ENCODE peak calls at places on chromosomes 7 and 10, in ten cellular contexts. One of them, this sample, is unnamed.

GRCh38 chr10:121596668-121597503 is 1.4 kb downstream of the FGFR2 start:
- DNase-seq in AG04450: no peak
- DNase-seq in activated CD4-positive, alpha-beta T cell treated with anti-CD3 and anti-CD28 coated beads, Interleukin-2, amount 10 ng/mL, durations not matched to agents 7 days and 5 days: no peak
- DNase-seq in kidney tubule cell: peak
- DNase-seq in mesenteric fat pad: no peak
- DNase-seq in small intestine: peak
- DNase-seq in stimulated activated CD4-positive, alpha-beta T cell treated with anti-CD3 and anti-CD28 coated beads, TNF-alpha, amount 100 ng/mL, for 24 hours: no peak
- DNase-seq in keratinocyte: no peak
- DNase-seq in RPMI8226: peak
- DNase-seq in NCI-H1694: no peak
- DNase-seq in this sample: no peak

GRCh38 chr7:47801423-47801822 is 146.8 kb downstream of the PKD1L1 start:
- DNase-seq in AG04450: no peak
- DNase-seq in activated CD4-positive, alpha-beta T cell treated with anti-CD3 and anti-CD28 coated beads, Interleukin-2, amount 10 ng/mL, durations not matched to agents 7 days and 5 days: no peak
- DNase-seq in kidney tubule cell: no peak
- DNase-seq in mesenteric fat pad: no peak
- DNase-seq in small intestine: no peak
- DNase-seq in stimulated activated CD4-positive, alpha-beta T cell treated with anti-CD3 and anti-CD28 coated beads, TNF-alpha, amount 100 ng/mL, for 24 hours: no peak
- DNase-seq in keratinocyte: no peak
- DNase-seq in RPMI8226: no peak
- DNase-seq in NCI-H1694: peak
- DNase-seq in this sample: no peak

GRCh38 chr7:26374665-26375373 is 83.2 kb downstream of the SNX10 start:
- DNase-seq in AG04450: no peak
- DNase-seq in activated CD4-positive, alpha-beta T cell treated with anti-CD3 and anti-CD28 coated beads, Interleukin-2, amount 10 ng/mL, durations not matched to agents 7 days and 5 days: no peak
- DNase-seq in kidney tubule cell: no peak
- DNase-seq in mesenteric fat pad: no peak
- DNase-seq in small intestine: no peak
- DNase-seq in stimulated activated CD4-positive, alpha-beta T cell treated with anti-CD3 and anti-CD28 coated beads, TNF-alpha, amount 100 ng/mL, for 24 hours: no peak
- DNase-seq in keratinocyte: no peak
- DNase-seq in RPMI8226: no peak
- DNase-seq in NCI-H1694: no peak
- DNase-seq in this sample: no peak

GRCh38 chr10:131252586-131253276 is 58.8 kb downstream of the TCERG1L start:
- DNase-seq in AG04450: no peak
- DNase-seq in activated CD4-positive, alpha-beta T cell treated with anti-CD3 and anti-CD28 coated beads, Interleukin-2, amount 10 ng/mL, durations not matched to agents 7 days and 5 days: no peak
- DNase-seq in kidney tubule cell: no peak
- DNase-seq in mesenteric fat pad: no peak
- DNase-seq in small intestine: no peak
- DNase-seq in stimulated activated CD4-positive, alpha-beta T cell treated with anti-CD3 and anti-CD28 coated beads, TNF-alpha, amount 100 ng/mL, for 24 hours: no peak
- DNase-seq in keratinocyte: no peak
- DNase-seq in RPMI8226: no peak
- DNase-seq in NCI-H1694: no peak
- DNase-seq in this sample: no peak

GRCh38 chr7:157689269-157690057 is 352.7 kb downstream of the DNAJB6 start:
- DNase-seq in AG04450: no peak
- DNase-seq in activated CD4-positive, alpha-beta T cell treated with anti-CD3 and anti-CD28 coated beads, Interleukin-2, amount 10 ng/mL, durations not matched to agents 7 days and 5 days: no peak
- DNase-seq in kidney tubule cell: no peak
- DNase-seq in mesenteric fat pad: peak
- DNase-seq in small intestine: no peak
- DNase-seq in stimulated activated CD4-positive, alpha-beta T cell treated with anti-CD3 and anti-CD28 coated beads, TNF-alpha, amount 100 ng/mL, for 24 hours: no peak
- DNase-seq in keratinocyte: no peak
- DNase-seq in RPMI8226: no peak
- DNase-seq in NCI-H1694: no peak
- DNase-seq in this sample: no peak

GRCh38 chr10:70212879-70213278 is 20.4 kb downstream of the PPA1 start:
- DNase-seq in AG04450: no peak
- DNase-seq in activated CD4-positive, alpha-beta T cell treated with anti-CD3 and anti-CD28 coated beads, Interleukin-2, amount 10 ng/mL, durations not matched to agents 7 days and 5 days: no peak
- DNase-seq in kidney tubule cell: no peak
- DNase-seq in mesenteric fat pad: no peak
- DNase-seq in small intestine: no peak
- DNase-seq in stimulated activated CD4-positive, alpha-beta T cell treated with anti-CD3 and anti-CD28 coated beads, TNF-alpha, amount 100 ng/mL, for 24 hours: no peak
- DNase-seq in keratinocyte: no peak
- DNase-seq in RPMI8226: no peak
- DNase-seq in NCI-H1694: no peak
- DNase-seq in this sample: no peak

GRCh38 chr7:132783824-132784223 is 207.6 kb upstream of the PLXNA4 start:
- DNase-seq in AG04450: peak
- DNase-seq in activated CD4-positive, alpha-beta T cell treated with anti-CD3 and anti-CD28 coated beads, Interleukin-2, amount 10 ng/mL, durations not matched to agents 7 days and 5 days: no peak
- DNase-seq in kidney tubule cell: peak
- DNase-seq in mesenteric fat pad: no peak
- DNase-seq in small intestine: no peak
- DNase-seq in stimulated activated CD4-positive, alpha-beta T cell treated with anti-CD3 and anti-CD28 coated beads, TNF-alpha, amount 100 ng/mL, for 24 hours: no peak
- DNase-seq in keratinocyte: peak
- DNase-seq in RPMI8226: no peak
- DNase-seq in NCI-H1694: no peak
- DNase-seq in this sample: no peak

GRCh38 chr7:53245721-53246120 is 210.3 kb downstream of the POM121L12 start:
- DNase-seq in AG04450: no peak
- DNase-seq in activated CD4-positive, alpha-beta T cell treated with anti-CD3 and anti-CD28 coated beads, Interleukin-2, amount 10 ng/mL, durations not matched to agents 7 days and 5 days: no peak
- DNase-seq in kidney tubule cell: no peak
- DNase-seq in mesenteric fat pad: no peak
- DNase-seq in small intestine: no peak
- DNase-seq in stimulated activated CD4-positive, alpha-beta T cell treated with anti-CD3 and anti-CD28 coated beads, TNF-alpha, amount 100 ng/mL, for 24 hours: no peak
- DNase-seq in keratinocyte: no peak
- DNase-seq in RPMI8226: peak
- DNase-seq in NCI-H1694: no peak
- DNase-seq in this sample: no peak

GRCh38 chr7:18221377-18222290 is 194.0 kb upstream of the PRPS1L1 start:
- DNase-seq in AG04450: no peak
- DNase-seq in activated CD4-positive, alpha-beta T cell treated with anti-CD3 and anti-CD28 coated beads, Interleukin-2, amount 10 ng/mL, durations not matched to agents 7 days and 5 days: no peak
- DNase-seq in kidney tubule cell: no peak
- DNase-seq in mesenteric fat pad: no peak
- DNase-seq in small intestine: peak
- DNase-seq in stimulated activated CD4-positive, alpha-beta T cell treated with anti-CD3 and anti-CD28 coated beads, TNF-alpha, amount 100 ng/mL, for 24 hours: no peak
- DNase-seq in keratinocyte: no peak
- DNase-seq in RPMI8226: no peak
- DNase-seq in NCI-H1694: no peak
- DNase-seq in this sample: no peak

GRCh38 chr10:121927361-121927840 is 430 bp downstream of the ATE1 start:
- DNase-seq in AG04450: no peak
- DNase-seq in activated CD4-positive, alpha-beta T cell treated with anti-CD3 and anti-CD28 coated beads, Interleukin-2, amount 10 ng/mL, durations not matched to agents 7 days and 5 days: peak
- DNase-seq in kidney tubule cell: peak
- DNase-seq in mesenteric fat pad: peak
- DNase-seq in small intestine: peak
- DNase-seq in stimulated activated CD4-positive, alpha-beta T cell treated with anti-CD3 and anti-CD28 coated beads, TNF-alpha, amount 100 ng/mL, for 24 hours: peak
- DNase-seq in keratinocyte: no peak
- DNase-seq in RPMI8226: peak
- DNase-seq in NCI-H1694: no peak
- DNase-seq in this sample: no peak

This sample was measured in SK-N-MC.